ENCODE peak calls at places on chromosomes 4 and X, in four cellular contexts. One of them, this sample, is unnamed.

GRCh38 chr4:140595065-140595464 is 26.3 kb upstream of the UCP1 start:
- DNase-seq in K562: peak
- DNase-seq in HepG2: peak
- DNase-seq in HCT116: peak
- DNase-seq in this sample: no peak

GRCh38 chr4:72418458-72418857 is 150.6 kb downstream of the ADAMTS3 start:
- DNase-seq in K562: peak
- DNase-seq in HepG2: no peak
- DNase-seq in HCT116: no peak
- DNase-seq in this sample: no peak

GRCh38 chr4:109434007-109434792 is 585 bp downstream of the SEC24B start:
- DNase-seq in K562: peak
- DNase-seq in HepG2: peak
- DNase-seq in HCT116: no peak
- DNase-seq in this sample: no peak

GRCh38 chr4:24980064-24980690 is 50.6 kb downstream of the LGI2 start:
- DNase-seq in K562: peak
- DNase-seq in HepG2: peak
- DNase-seq in HCT116: peak
- DNase-seq in this sample: peak

GRCh38 chr4:9781343-9782135 is at the start of gene DRD5:
- DNase-seq in K562: no peak
- DNase-seq in HepG2: no peak
- DNase-seq in HCT116: no peak
- DNase-seq in this sample: no peak

GRCh38 chr4:9877123-9877522 is 95.7 kb downstream of the DRD5 start:
- DNase-seq in K562: no peak
- DNase-seq in HepG2: no peak
- DNase-seq in HCT116: no peak
- DNase-seq in this sample: no peak

GRCh38 chr4:75629239-75629638 is 1.1 kb downstream of the CDKL2 start:
- DNase-seq in K562: no peak
- DNase-seq in HepG2: no peak
- DNase-seq in HCT116: no peak
- DNase-seq in this sample: no peak

GRCh38 chrX:29477878-29478277 is 737.5 kb upstream of the MAGEB2 start:
- DNase-seq in K562: no peak
- DNase-seq in HepG2: no peak
- DNase-seq in HCT116: no peak
- DNase-seq in this sample: no peak

GRCh38 chrX:155326610-155327009 is 7.8 kb downstream of the CLIC2 start:
- DNase-seq in K562: no peak
- DNase-seq in HepG2: no peak
- DNase-seq in HCT116: no peak
- DNase-seq in this sample: no peak

GRCh38 chrX:1529328-1529727 is 7.7 kb downstream of the P2RY8 start:
- DNase-seq in K562: no peak
- DNase-seq in HepG2: no peak
- DNase-seq in HCT116: no peak
- DNase-seq in this sample: no peak

GRCh38 chrX:106177106-106177981 is 9.2 kb downstream of the PWWP3B start:
- DNase-seq in K562: no peak
- DNase-seq in HepG2: no peak
- DNase-seq in HCT116: no peak
- DNase-seq in this sample: no peak

GRCh38 chr4:42568610-42569207 is 88.2 kb downstream of the ATP8A1 start:
- DNase-seq in K562: peak
- DNase-seq in HepG2: peak
- DNase-seq in HCT116: peak
- DNase-seq in this sample: peak

GRCh38 chr4:104064650-104065577 is 345.1 kb upstream of the TACR3 start:
- DNase-seq in K562: peak
- DNase-seq in HepG2: peak
- DNase-seq in HCT116: peak
- DNase-seq in this sample: peak

GRCh38 chr4:166421556-166422156 is 548.6 kb downstream of the TLL1 start:
- DNase-seq in K562: no peak
- DNase-seq in HepG2: no peak
- DNase-seq in HCT116: no peak
- DNase-seq in this sample: no peak

GRCh38 chrX:150902434-150903109 is 4.1 kb upstream of the CD99L2 start:
- DNase-seq in K562: no peak
- DNase-seq in HepG2: no peak
- DNase-seq in HCT116: no peak
- DNase-seq in this sample: no peak

GRCh38 chr4:82594466-82594865 is 32.7 kb upstream of the TMEM150C start:
- DNase-seq in K562: no peak
- DNase-seq in HepG2: no peak
- DNase-seq in HCT116: no peak
- DNase-seq in this sample: no peak

GRCh38 chr4:75698162-75698962 is 25.2 kb upstream of the G3BP2 start:
- DNase-seq in K562: no peak
- DNase-seq in HepG2: no peak
- DNase-seq in HCT116: no peak
- DNase-seq in this sample: no peak

DNA sequence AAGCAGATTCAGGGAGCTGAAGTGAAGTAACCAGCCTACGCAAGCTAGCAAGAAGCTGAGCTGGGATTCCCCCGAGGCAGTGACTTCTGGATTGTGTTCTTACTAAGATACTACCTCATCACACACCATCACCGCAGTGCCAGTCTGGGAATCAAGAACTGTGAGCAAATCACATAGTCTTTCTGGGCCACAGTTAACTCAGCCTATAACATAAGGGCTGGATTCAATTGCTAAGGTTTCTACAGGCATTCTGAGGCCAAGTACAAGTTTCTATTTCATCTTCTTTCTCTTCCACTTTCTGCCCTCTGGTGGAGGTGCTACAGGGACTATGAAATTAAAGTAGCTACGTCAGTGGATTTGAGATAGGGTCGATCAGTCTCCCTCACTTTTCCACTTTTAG is 1.4 kb upstream of the CORIN start:
- DNase-seq in K562: no peak
- DNase-seq in HepG2: no peak
- DNase-seq in HCT116: no peak
- DNase-seq in this sample: no peak
- TF ChIP-seq TCF7L2 in K562: no peak
- TF ChIP-seq TCF7L2 in HepG2: no peak
- TF ChIP-seq TCF7L2 in HCT116: no peak
- TF ChIP-seq TCF7L2 in this sample: no peak

GRCh38 chr4:64713256-64713840 is 304.1 kb upstream of the TECRL start:
- DNase-seq in K562: peak
- DNase-seq in HepG2: peak
- DNase-seq in HCT116: no peak
- DNase-seq in this sample: no peak
- TF ChIP-seq TCF7L2 in K562: no peak
- TF ChIP-seq TCF7L2 in HepG2: no peak
- TF ChIP-seq TCF7L2 in HCT116: no peak
- TF ChIP-seq TCF7L2 in this sample: no peak

DNA sequence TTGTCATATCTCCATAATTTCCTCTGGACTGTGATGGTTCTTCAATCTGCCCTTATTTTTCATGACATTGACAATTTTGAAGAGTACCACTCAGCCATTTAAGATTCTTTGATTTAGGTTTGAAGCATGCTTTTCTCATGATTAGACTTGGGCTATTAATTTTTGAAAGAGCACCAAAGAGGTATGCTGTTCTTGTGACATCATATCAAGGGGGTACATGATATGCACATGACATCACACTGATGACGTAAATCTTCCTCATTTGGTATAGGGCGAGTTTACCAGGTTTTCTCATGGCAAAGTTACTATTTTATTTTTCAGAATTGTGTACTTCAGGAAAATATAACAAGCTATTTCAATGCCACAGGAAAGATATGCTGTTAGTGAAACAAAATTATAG is 3.5 kb upstream of the CXCL1 start:
- DNase-seq in K562: no peak
- DNase-seq in HepG2: no peak
- DNase-seq in HCT116: no peak
- DNase-seq in this sample: no peak
- TF ChIP-seq TCF7L2 in K562: no peak
- TF ChIP-seq TCF7L2 in HepG2: no peak
- TF ChIP-seq TCF7L2 in HCT116: no peak
- TF ChIP-seq TCF7L2 in this sample: no peak

GRCh38 chr4:108001540-108001939 is 11.9 kb downstream of the HADH start:
- DNase-seq in K562: no peak
- DNase-seq in HepG2: no peak
- DNase-seq in HCT116: no peak
- DNase-seq in this sample: no peak
- TF ChIP-seq TCF7L2 in K562: no peak
- TF ChIP-seq TCF7L2 in HepG2: no peak
- TF ChIP-seq TCF7L2 in HCT116: no peak
- TF ChIP-seq TCF7L2 in this sample: no peak

GRCh38 chr4:185109736-185110135 is 33.3 kb upstream of the SLC25A4 start:
- DNase-seq in K562: no peak
- DNase-seq in HepG2: no peak
- DNase-seq in HCT116: no peak
- DNase-seq in this sample: no peak

GRCh38 chr4:185110375-185110823 is 32.7 kb upstream of the SLC25A4 start:
- DNase-seq in K562: no peak
- DNase-seq in HepG2: no peak
- DNase-seq in HCT116: peak
- DNase-seq in this sample: no peak

GRCh38 chr4:185108669-185109068 is 34.4 kb upstream of the SLC25A4 start:
- DNase-seq in K562: no peak
- DNase-seq in HepG2: no peak
- DNase-seq in HCT116: no peak
- DNase-seq in this sample: no peak

GRCh38 chr4:185113340-185113739 is 29.7 kb upstream of the SLC25A4 start:
- DNase-seq in K562: no peak
- DNase-seq in HepG2: no peak
- DNase-seq in HCT116: no peak
- DNase-seq in this sample: no peak

DNA sequence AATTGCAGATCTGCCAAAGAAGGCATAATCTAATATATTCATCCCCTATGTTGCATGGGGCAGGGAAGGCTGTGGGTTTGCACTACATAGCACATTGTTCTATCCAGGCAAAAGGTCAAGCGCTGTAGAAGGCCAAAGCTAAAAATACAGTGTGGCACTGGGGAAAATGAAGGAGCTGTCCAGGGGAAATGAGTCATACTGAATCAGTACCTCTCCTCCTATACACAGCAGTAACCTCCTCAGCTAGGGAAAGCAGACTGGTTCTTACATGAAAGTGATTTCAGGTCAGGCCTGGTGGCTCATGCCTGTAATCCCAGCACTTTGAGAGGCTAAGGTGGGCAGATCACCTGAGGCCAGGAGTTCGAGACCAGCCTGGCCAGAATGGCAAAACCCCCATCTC is 31.0 kb upstream of the SLC25A4 start:
- DNase-seq in K562: peak
- DNase-seq in HepG2: peak
- DNase-seq in HCT116: peak
- DNase-seq in this sample: peak
- TF ChIP-seq TCF7L2 in K562: no peak
- TF ChIP-seq TCF7L2 in HepG2: no peak
- TF ChIP-seq TCF7L2 in HCT116: peak
- TF ChIP-seq TCF7L2 in this sample: no peak

GRCh38 chr4:13478707-13479106 is 5.4 kb downstream of the RAB28 start:
- DNase-seq in K562: no peak
- DNase-seq in HepG2: no peak
- DNase-seq in HCT116: no peak
- DNase-seq in this sample: no peak

GRCh38 chr4:13481569-13481968 is 2.6 kb downstream of the RAB28 start:
- DNase-seq in K562: no peak
- DNase-seq in HepG2: no peak
- DNase-seq in HCT116: no peak
- DNase-seq in this sample: no peak

GRCh38 chr4:13484749-13485345 is 707 bp upstream of the RAB28 start:
- DNase-seq in K562: peak
- DNase-seq in HepG2: peak
- DNase-seq in HCT116: peak
- DNase-seq in this sample: no peak

GRCh38 chr4:13484045-13484748 is at the start of gene RAB28:
- DNase-seq in K562: peak
- DNase-seq in HepG2: peak
- DNase-seq in HCT116: peak
- DNase-seq in this sample: peak

GRCh38 chr4:13483142-13484044 is 747 bp downstream of the RAB28 start:
- DNase-seq in K562: peak
- DNase-seq in HepG2: peak
- DNase-seq in HCT116: peak
- DNase-seq in this sample: no peak
- TF ChIP-seq TCF7L2 in K562: no peak
- TF ChIP-seq TCF7L2 in HepG2: no peak
- TF ChIP-seq TCF7L2 in HCT116: no peak
- TF ChIP-seq TCF7L2 in this sample: no peak

DNA sequence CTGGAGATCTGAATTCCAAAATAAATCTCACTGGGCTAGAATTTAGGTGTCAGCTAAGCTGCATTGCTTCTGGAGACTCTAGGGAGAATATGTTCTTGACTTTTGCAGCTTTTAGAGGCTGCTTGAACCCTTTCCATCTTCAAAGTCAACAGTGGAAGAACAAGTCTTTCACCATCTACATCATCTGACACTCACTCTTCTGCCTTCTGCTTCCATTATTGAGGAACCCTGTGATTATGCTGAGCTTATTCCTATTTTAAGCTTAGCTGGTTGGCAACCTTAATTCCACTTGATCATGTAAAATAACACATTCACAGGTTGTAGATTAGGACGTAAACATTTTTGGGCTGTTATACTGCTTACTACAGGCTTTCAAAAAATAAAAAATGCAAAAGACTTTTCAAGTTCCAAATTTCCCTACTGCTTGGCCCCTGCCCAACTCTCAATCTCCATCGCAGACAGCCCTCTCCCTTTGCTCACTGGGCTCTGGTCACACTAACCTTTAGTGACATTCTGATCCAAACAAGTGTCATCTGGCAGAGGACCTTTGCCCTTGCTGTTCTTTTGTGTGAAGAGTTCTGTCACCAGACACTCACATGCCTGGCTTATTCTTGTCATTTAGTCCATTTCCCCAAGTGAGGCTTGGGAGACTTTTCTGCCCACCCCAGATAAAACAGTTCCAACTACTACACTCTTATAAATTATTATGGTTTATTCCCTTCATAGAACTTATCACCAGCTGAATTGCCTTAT is 1056.0 kb downstream of the STIM2 start:
- DNase-seq in K562: no peak
- DNase-seq in HepG2: no peak
- DNase-seq in HCT116: no peak
- DNase-seq in this sample: no peak
- TF ChIP-seq TCF7L2 in K562: no peak
- TF ChIP-seq TCF7L2 in HepG2: no peak
- TF ChIP-seq TCF7L2 in HCT116: no peak
- TF ChIP-seq TCF7L2 in this sample: no peak

This sample was measured in Panc1.